ENCODE peak calls at places on chromosomes 16 and 17, in ten cellular contexts. One of them, this sample, is unnamed.

GRCh38 chr17:29663155-29663554 is 40.4 kb upstream of the CORO6 start:
- DNase-seq in psoas muscle: no peak
- DNase-seq in PC-3: no peak
- DNase-seq in aorta: no peak
- DNase-seq in CD8-positive, alpha-beta T cell: no peak
- DNase-seq in fibroblast of lung: peak; percentile 44
- DNase-seq in CD4-positive, CD25-positive, alpha-beta regulatory T cell: no peak
- DNase-seq in uterus: no peak
- DNase-seq in A673: no peak
- DNase-seq in neuronal stem cell: no peak
- DNase-seq in this sample: no peak

GRCh38 chr16:51982715-51983680 is 563.9 kb downstream of the TOX3 start:
- DNase-seq in psoas muscle: no peak
- DNase-seq in PC-3: peak; percentile 66
- DNase-seq in aorta: no peak
- DNase-seq in CD8-positive, alpha-beta T cell: no peak
- DNase-seq in fibroblast of lung: peak; percentile 85
- DNase-seq in CD4-positive, CD25-positive, alpha-beta regulatory T cell: peak; percentile 53
- DNase-seq in uterus: peak; percentile 61
- DNase-seq in A673: peak; percentile 88
- DNase-seq in neuronal stem cell: peak; percentile 66
- DNase-seq in this sample: no peak

GRCh38 chr17:47821424-47822379 is at the start of gene OSBPL7:
- DNase-seq in psoas muscle: peak; percentile 77
- DNase-seq in PC-3: peak; percentile 94
- DNase-seq in aorta: peak; percentile 89
- DNase-seq in CD8-positive, alpha-beta T cell: peak; percentile 49
- DNase-seq in fibroblast of lung: peak; percentile 80
- DNase-seq in CD4-positive, CD25-positive, alpha-beta regulatory T cell: peak; percentile 90
- DNase-seq in uterus: peak; percentile 59
- DNase-seq in A673: peak; percentile 68
- DNase-seq in neuronal stem cell: peak; percentile 41
- DNase-seq in this sample: peak; percentile 60

GRCh38 chr17:81509048-81509686 is 3.4 kb downstream of the ACTG1 start:
- DNase-seq in psoas muscle: no peak
- DNase-seq in PC-3: peak; percentile 46
- DNase-seq in aorta: no peak
- DNase-seq in CD8-positive, alpha-beta T cell: no peak
- DNase-seq in fibroblast of lung: peak; percentile 35
- DNase-seq in CD4-positive, CD25-positive, alpha-beta regulatory T cell: no peak
- DNase-seq in uterus: no peak
- DNase-seq in A673: no peak
- DNase-seq in neuronal stem cell: no peak
- DNase-seq in this sample: no peak

GRCh38 chr17:14582996-14583395 is 282.1 kb downstream of the HS3ST3B1 start:
- DNase-seq in psoas muscle: no peak
- DNase-seq in PC-3: no peak
- DNase-seq in aorta: no peak
- DNase-seq in CD8-positive, alpha-beta T cell: no peak
- DNase-seq in fibroblast of lung: no peak
- DNase-seq in CD4-positive, CD25-positive, alpha-beta regulatory T cell: no peak
- DNase-seq in uterus: no peak
- DNase-seq in A673: no peak
- DNase-seq in neuronal stem cell: no peak
- DNase-seq in this sample: no peak

GRCh38 chr17:45019177-45019711 is 32.2 kb downstream of the DCAKD start:
- DNase-seq in psoas muscle: peak; percentile 61
- DNase-seq in PC-3: peak; percentile 75
- DNase-seq in aorta: no peak
- DNase-seq in CD8-positive, alpha-beta T cell: no peak
- DNase-seq in fibroblast of lung: peak; percentile 44
- DNase-seq in CD4-positive, CD25-positive, alpha-beta regulatory T cell: peak; percentile 46
- DNase-seq in uterus: no peak
- DNase-seq in A673: peak; percentile 38
- DNase-seq in neuronal stem cell: no peak
- DNase-seq in this sample: peak; percentile 60

GRCh38 chr16:66801320-66802105 is at the start of gene TERB1:
- DNase-seq in psoas muscle: no peak
- DNase-seq in PC-3: no peak
- DNase-seq in aorta: no peak
- DNase-seq in CD8-positive, alpha-beta T cell: no peak
- DNase-seq in fibroblast of lung: no peak
- DNase-seq in CD4-positive, CD25-positive, alpha-beta regulatory T cell: no peak
- DNase-seq in uterus: no peak
- DNase-seq in A673: no peak
- DNase-seq in neuronal stem cell: no peak
- DNase-seq in this sample: no peak

GRCh38 chr17:7846765-7847661 is 7.9 kb upstream of the TMEM88 start:
- DNase-seq in psoas muscle: no peak
- DNase-seq in PC-3: no peak
- DNase-seq in aorta: no peak
- DNase-seq in CD8-positive, alpha-beta T cell: no peak
- DNase-seq in fibroblast of lung: no peak
- DNase-seq in CD4-positive, CD25-positive, alpha-beta regulatory T cell: no peak
- DNase-seq in uterus: peak; percentile 25
- DNase-seq in A673: no peak
- DNase-seq in neuronal stem cell: no peak
- DNase-seq in this sample: no peak

GRCh38 chr17:9880582-9880999 is 24.5 kb downstream of the RCVRN start:
- DNase-seq in psoas muscle: no peak
- DNase-seq in PC-3: peak; percentile 83
- DNase-seq in aorta: no peak
- DNase-seq in CD8-positive, alpha-beta T cell: no peak
- DNase-seq in fibroblast of lung: no peak
- DNase-seq in CD4-positive, CD25-positive, alpha-beta regulatory T cell: no peak
- DNase-seq in uterus: no peak
- DNase-seq in A673: no peak
- DNase-seq in neuronal stem cell: no peak
- DNase-seq in this sample: no peak

GRCh38 chr17:14205992-14206461 is 30.6 kb downstream of the CDRT15 start:
- DNase-seq in psoas muscle: peak; percentile 78
- DNase-seq in PC-3: peak; percentile 99
- DNase-seq in aorta: no peak
- DNase-seq in CD8-positive, alpha-beta T cell: peak; percentile 41
- DNase-seq in fibroblast of lung: no peak
- DNase-seq in CD4-positive, CD25-positive, alpha-beta regulatory T cell: peak; percentile 69
- DNase-seq in uterus: no peak
- DNase-seq in A673: no peak
- DNase-seq in neuronal stem cell: no peak
- DNase-seq in this sample: peak; percentile 87

GRCh38 chr16:3577302-3577752 is at the start of gene NLRC3:
- DNase-seq in psoas muscle: no peak
- DNase-seq in PC-3: no peak
- DNase-seq in aorta: no peak
- DNase-seq in CD8-positive, alpha-beta T cell: no peak
- DNase-seq in fibroblast of lung: no peak
- DNase-seq in CD4-positive, CD25-positive, alpha-beta regulatory T cell: peak; percentile 78
- DNase-seq in uterus: no peak
- DNase-seq in A673: no peak
- DNase-seq in neuronal stem cell: no peak
- DNase-seq in this sample: no peak

GRCh38 chr16:86576591-86577313 is 1.6 kb upstream of the FOXL1 start:
- DNase-seq in psoas muscle: no peak
- DNase-seq in PC-3: peak; percentile 57
- DNase-seq in aorta: no peak
- DNase-seq in CD8-positive, alpha-beta T cell: no peak
- DNase-seq in fibroblast of lung: peak; percentile 53
- DNase-seq in CD4-positive, CD25-positive, alpha-beta regulatory T cell: no peak
- DNase-seq in uterus: no peak
- DNase-seq in A673: no peak
- DNase-seq in neuronal stem cell: no peak
- DNase-seq in this sample: no peak

GRCh38 chr17:71500761-71501555 is 619.9 kb upstream of the SOX9 start:
- DNase-seq in psoas muscle: no peak
- DNase-seq in PC-3: peak; percentile 11
- DNase-seq in aorta: no peak
- DNase-seq in CD8-positive, alpha-beta T cell: no peak
- DNase-seq in fibroblast of lung: no peak
- DNase-seq in CD4-positive, CD25-positive, alpha-beta regulatory T cell: no peak
- DNase-seq in uterus: no peak
- DNase-seq in A673: no peak
- DNase-seq in neuronal stem cell: no peak
- DNase-seq in this sample: no peak

GRCh38 chr16:70444249-70445063 is 5.6 kb upstream of the ST3GAL2 start:
- DNase-seq in psoas muscle: no peak
- DNase-seq in PC-3: no peak
- DNase-seq in aorta: no peak
- DNase-seq in CD8-positive, alpha-beta T cell: no peak
- DNase-seq in fibroblast of lung: no peak
- DNase-seq in CD4-positive, CD25-positive, alpha-beta regulatory T cell: no peak
- DNase-seq in uterus: no peak
- DNase-seq in A673: no peak
- DNase-seq in neuronal stem cell: no peak
- DNase-seq in this sample: no peak

GRCh38 chr16:50293041-50293783 is 26.9 kb downstream of the ADCY7 start:
- DNase-seq in psoas muscle: no peak
- DNase-seq in PC-3: no peak
- DNase-seq in aorta: no peak
- DNase-seq in CD8-positive, alpha-beta T cell: no peak
- DNase-seq in fibroblast of lung: no peak
- DNase-seq in CD4-positive, CD25-positive, alpha-beta regulatory T cell: no peak
- DNase-seq in uterus: no peak
- DNase-seq in A673: no peak
- DNase-seq in neuronal stem cell: no peak
- DNase-seq in this sample: no peak

GRCh38 chr16:49620868-49621239 is 235.1 kb downstream of the ZNF423 start:
- DNase-seq in psoas muscle: no peak
- DNase-seq in PC-3: no peak
- DNase-seq in aorta: no peak
- DNase-seq in CD8-positive, alpha-beta T cell: no peak
- DNase-seq in fibroblast of lung: no peak
- DNase-seq in CD4-positive, CD25-positive, alpha-beta regulatory T cell: no peak
- DNase-seq in uterus: peak; percentile 20
- DNase-seq in A673: peak; percentile 18
- DNase-seq in neuronal stem cell: no peak
- DNase-seq in this sample: no peak

GRCh38 chr16:81808933-81809480 is 29.9 kb downstream of the PLCG2 start:
- DNase-seq in psoas muscle: no peak
- DNase-seq in PC-3: peak; percentile 2
- DNase-seq in aorta: no peak
- DNase-seq in CD8-positive, alpha-beta T cell: no peak
- DNase-seq in fibroblast of lung: no peak
- DNase-seq in CD4-positive, CD25-positive, alpha-beta regulatory T cell: no peak
- DNase-seq in uterus: no peak
- DNase-seq in A673: no peak
- DNase-seq in neuronal stem cell: no peak
- DNase-seq in this sample: no peak

GRCh38 chr17:74971842-74972106 is 785 bp downstream of the HID1 start:
- DNase-seq in psoas muscle: no peak
- DNase-seq in PC-3: no peak
- DNase-seq in aorta: no peak
- DNase-seq in CD8-positive, alpha-beta T cell: no peak
- DNase-seq in fibroblast of lung: no peak
- DNase-seq in CD4-positive, CD25-positive, alpha-beta regulatory T cell: no peak
- DNase-seq in uterus: no peak
- DNase-seq in A673: no peak
- DNase-seq in neuronal stem cell: no peak
- DNase-seq in this sample: no peak
- H3K27ac ChIP-seq in psoas muscle: no peak overlapping the region
- H3K27ac ChIP-seq in PC-3: peak overlapping the region; percentile 15
- H3K27ac ChIP-seq in aorta: no peak overlapping the region
- H3K27ac ChIP-seq in CD8-positive, alpha-beta T cell: no peak overlapping the region
- H3K27ac ChIP-seq in fibroblast of lung: no peak overlapping the region
- H3K27ac ChIP-seq in CD4-positive, CD25-positive, alpha-beta regulatory T cell: no peak overlapping the region
- H3K27ac ChIP-seq in uterus: no peak overlapping the region
- H3K27ac ChIP-seq in A673: no peak overlapping the region
- H3K27ac ChIP-seq in neuronal stem cell: no peak overlapping the region
- H3K27ac ChIP-seq in this sample: peak overlapping the region; percentile 82

GRCh38 chr17:67813803-67814180 is 11.5 kb upstream of the BPTF start:
- DNase-seq in psoas muscle: no peak
- DNase-seq in PC-3: no peak
- DNase-seq in aorta: no peak
- DNase-seq in CD8-positive, alpha-beta T cell: no peak
- DNase-seq in fibroblast of lung: no peak
- DNase-seq in CD4-positive, CD25-positive, alpha-beta regulatory T cell: no peak
- DNase-seq in uterus: no peak
- DNase-seq in A673: no peak
- DNase-seq in neuronal stem cell: no peak
- DNase-seq in this sample: no peak
- H3K4me1 ChIP-seq in psoas muscle: no peaks in the 10 kb centered on the region
- H3K4me1 ChIP-seq in PC-3: peaks cover 25% of the 10 kb centered on the region
- H3K4me1 ChIP-seq in aorta: no peaks in the 10 kb centered on the region
- H3K4me1 ChIP-seq in CD8-positive, alpha-beta T cell: no peaks in the 10 kb centered on the region
- H3K4me1 ChIP-seq in fibroblast of lung: no peaks in the 10 kb centered on the region
- H3K4me1 ChIP-seq in CD4-positive, CD25-positive, alpha-beta regulatory T cell: no peaks in the 10 kb centered on the region
- H3K4me1 ChIP-seq in uterus: no peaks in the 10 kb centered on the region
- H3K4me1 ChIP-seq in A673: no peaks in the 10 kb centered on the region
- H3K4me1 ChIP-seq in neuronal stem cell: no peaks in the 10 kb centered on the region
- H3K4me1 ChIP-seq in this sample: no peaks in the 10 kb centered on the region

GRCh38 chr17:78611636-78612035 is 34.4 kb upstream of the DNAH17 start:
- DNase-seq in psoas muscle: no peak
- DNase-seq in PC-3: no peak
- DNase-seq in aorta: no peak
- DNase-seq in CD8-positive, alpha-beta T cell: no peak
- DNase-seq in fibroblast of lung: peak; percentile 21
- DNase-seq in CD4-positive, CD25-positive, alpha-beta regulatory T cell: no peak
- DNase-seq in uterus: peak; percentile 63
- DNase-seq in A673: no peak
- DNase-seq in neuronal stem cell: no peak
- DNase-seq in this sample: no peak
- H3K27ac ChIP-seq in psoas muscle: no peak overlapping the region
- H3K27ac ChIP-seq in PC-3: no peak overlapping the region
- H3K27ac ChIP-seq in aorta: no peak overlapping the region
- H3K27ac ChIP-seq in CD8-positive, alpha-beta T cell: no peak overlapping the region
- H3K27ac ChIP-seq in fibroblast of lung: no peak overlapping the region
- H3K27ac ChIP-seq in CD4-positive, CD25-positive, alpha-beta regulatory T cell: no peak overlapping the region
- H3K27ac ChIP-seq in uterus: peak overlapping the region; percentile 44
- H3K27ac ChIP-seq in A673: no peak overlapping the region
- H3K27ac ChIP-seq in neuronal stem cell: no peak overlapping the region
- H3K27ac ChIP-seq in this sample: no peak overlapping the region

GRCh38 chr16:67967183-67967955 is 1.1 kb downstream of the SLC12A4 start:
- DNase-seq in psoas muscle: no peak
- DNase-seq in PC-3: peak; percentile 11
- DNase-seq in aorta: no peak
- DNase-seq in CD8-positive, alpha-beta T cell: no peak
- DNase-seq in fibroblast of lung: no peak
- DNase-seq in CD4-positive, CD25-positive, alpha-beta regulatory T cell: peak; percentile 34
- DNase-seq in uterus: no peak
- DNase-seq in A673: peak; percentile 45
- DNase-seq in neuronal stem cell: no peak
- DNase-seq in this sample: no peak

GRCh38 chr16:67966549-67967182 is 1.8 kb downstream of the SLC12A4 start:
- DNase-seq in psoas muscle: no peak
- DNase-seq in PC-3: no peak
- DNase-seq in aorta: peak; percentile 77
- DNase-seq in CD8-positive, alpha-beta T cell: no peak
- DNase-seq in fibroblast of lung: peak; percentile 28
- DNase-seq in CD4-positive, CD25-positive, alpha-beta regulatory T cell: no peak
- DNase-seq in uterus: no peak
- DNase-seq in A673: no peak
- DNase-seq in neuronal stem cell: no peak
- DNase-seq in this sample: no peak

GRCh38 chr16:67969286-67970039 is 1.0 kb upstream of the SLC12A4 start:
- DNase-seq in psoas muscle: no peak
- DNase-seq in PC-3: no peak
- DNase-seq in aorta: no peak
- DNase-seq in CD8-positive, alpha-beta T cell: no peak
- DNase-seq in fibroblast of lung: no peak
- DNase-seq in CD4-positive, CD25-positive, alpha-beta regulatory T cell: peak; percentile 44
- DNase-seq in uterus: no peak
- DNase-seq in A673: no peak
- DNase-seq in neuronal stem cell: peak; percentile 24
- DNase-seq in this sample: no peak

GRCh38 chr16:67967956-67968439 is 439 bp downstream of the SLC12A4 start:
- DNase-seq in psoas muscle: peak; percentile 60
- DNase-seq in PC-3: peak; percentile 18
- DNase-seq in aorta: no peak
- DNase-seq in CD8-positive, alpha-beta T cell: no peak
- DNase-seq in fibroblast of lung: peak; percentile 39
- DNase-seq in CD4-positive, CD25-positive, alpha-beta regulatory T cell: peak; percentile 21
- DNase-seq in uterus: no peak
- DNase-seq in A673: peak; percentile 42
- DNase-seq in neuronal stem cell: peak; percentile 32
- DNase-seq in this sample: peak; percentile 64

GRCh38 chr16:67968440-67969285 is at the start of gene SLC12A4:
- DNase-seq in psoas muscle: peak; percentile 89
- DNase-seq in PC-3: peak; percentile 76
- DNase-seq in aorta: peak; percentile 92
- DNase-seq in CD8-positive, alpha-beta T cell: peak; percentile 66
- DNase-seq in fibroblast of lung: peak; percentile 72
- DNase-seq in CD4-positive, CD25-positive, alpha-beta regulatory T cell: peak; percentile 86
- DNase-seq in uterus: peak; percentile 87
- DNase-seq in A673: peak; percentile 93
- DNase-seq in neuronal stem cell: peak; percentile 64
- DNase-seq in this sample: peak; percentile 90
- H3K4me1 ChIP-seq in psoas muscle: peaks cover 38% of the 10 kb centered on the region
- H3K4me1 ChIP-seq in PC-3: peaks cover 17% of the 10 kb centered on the region
- H3K4me1 ChIP-seq in aorta: no peaks in the 10 kb centered on the region
- H3K4me1 ChIP-seq in CD8-positive, alpha-beta T cell: peaks cover 15% of the 10 kb centered on the region
- H3K4me1 ChIP-seq in fibroblast of lung: peaks cover 25% of the 10 kb centered on the region
- H3K4me1 ChIP-seq in CD4-positive, CD25-positive, alpha-beta regulatory T cell: peaks cover 24% of the 10 kb centered on the region
- H3K4me1 ChIP-seq in uterus: peaks cover 19% of the 10 kb centered on the region
- H3K4me1 ChIP-seq in A673: peaks cover 19% of the 10 kb centered on the region
- H3K4me1 ChIP-seq in neuronal stem cell: peaks cover 28% of the 10 kb centered on the region
- H3K4me1 ChIP-seq in this sample: peaks cover 58% of the 10 kb centered on the region